ENCODE peak calls at places on chromosomes 12 and 14, in five cellular contexts. L is HFFc6, Z is kidney glomerular epithelial cell, Y is mesenteric fat pad, G is iris pigment epithelial cell. C is an unnamed sample.

GRCh38 chr12:124527861-124528561 is 39.4 kb downstream of the NCOR2 start:
- DNase-seq in G (no peak), L (no peak), Y (no peak), Z (no peak), C (no peak)

GRCh38 chr14:96204151-96205058 is at the start of gene BDKRB2:
- DNase-seq in Z (peak), L (peak), G (peak), Y (no peak), C (no peak)

GRCh38 chr12:30837595-30837994 is 82.8 kb upstream of the CAPRIN2 start:
- DNase-seq in Z (no peak), G (no peak), L (no peak), Y (no peak), C (no peak)

GRCh38 chr12:52539024-52539820 is 13.7 kb downstream of the KRT71 start:
- DNase-seq in L (peak), G (no peak), Z (peak), Y (no peak), C (no peak)

GRCh38 chr14:91573528-91573893 is 63.4 kb upstream of the PPP4R3A start:
- DNase-seq in Y (no peak), G (no peak), Z (no peak), L (no peak), C (no peak)

GRCh38 chr14:22882529-22883190 is 362 bp upstream of the REM2 start:
- DNase-seq in Z (peak), Y (no peak), L (peak), G (peak), C (no peak)

GRCh38 chr14:100132903-100133510 is 26.4 kb downstream of the DEGS2 start:
- DNase-seq in G (no peak), L (no peak), Y (no peak), Z (no peak), C (no peak)

GRCh38 chr12:93089805-93090569 is 160.9 kb upstream of the EEA1 start:
- DNase-seq in Y (no peak), G (peak), L (peak), Z (peak), C (no peak)

GRCh38 chr14:75906680-75907280 is 75.0 kb downstream of the TGFB3 start:
- DNase-seq in G (no peak), L (peak), Z (peak), Y (no peak), C (no peak)

GRCh38 chr12:31732926-31733548 is 4.2 kb upstream of the AMN1 start:
- DNase-seq in G (peak), Y (no peak), L (peak), Z (peak), C (no peak)

GRCh38 chr12:91326043-91327027 is 143.7 kb upstream of the DCN start:
- DNase-seq in L (peak), Y (no peak), Z (peak), G (peak), C (no peak)

GRCh38 chr12:9702239-9702638 is 30.7 kb downstream of the CLECL1 start:
- DNase-seq in Z (no peak), L (no peak), G (no peak), Y (no peak), C (no peak)

GRCh38 chr12:6942331-6942665 is 1.3 kb upstream of the RNU7-1 start:
- DNase-seq in G (no peak), Y (no peak), Z (no peak), L (no peak), C (no peak)

GRCh38 chr14:70655110-70655826 is 13.6 kb downstream of the TTC9 start:
- DNase-seq in L (no peak), Z (no peak), G (no peak), Y (no peak), C (no peak)

GRCh38 chr12:12333980-12334709 is 15.9 kb downstream of the MANSC1 start:
- DNase-seq in Y (no peak), Z (peak), G (peak), L (peak), C (no peak)

GRCh38 chr12:5273709-5274108 is 158.2 kb upstream of the NTF3 start:
- DNase-seq in G (no peak), Y (no peak), Z (no peak), L (no peak), C (no peak)

GRCh38 chr14:50619569-50620141 is 48.5 kb downstream of the SAV1 start:
- DNase-seq in Z (peak), L (peak), G (peak), Y (no peak), C (no peak)

GRCh38 chr12:88903333-88903732 is 323.1 kb upstream of the KITLG start:
- DNase-seq in L (no peak), Y (no peak), G (no peak), Z (no peak), C (no peak)

GRCh38 chr12:40107803-40108620 is 2.1 kb upstream of the SLC2A13 start:
- DNase-seq in Z (no peak), Y (no peak), G (no peak), L (no peak), C (no peak)

GRCh38 chr12:65881348-65881961 is 57.2 kb downstream of the HMGA2 start:
- DNase-seq in G (peak), Y (no peak), Z (peak), L (peak), C (peak)

GRCh38 chr12:126994599-126994998 is 1272.4 kb upstream of the TMEM132C start:
- DNase-seq in Z (no peak), G (no peak), Y (no peak), L (no peak), C (no peak)

GRCh38 chr12:93884794-93885460 is 207.8 kb downstream of the CRADD start:
- DNase-seq in G (peak), L (peak), Z (no peak), Y (no peak), C (no peak)

C was measured in cardiac septum.